ENCODE peak calls at places on chromosomes 5 and 9, in five cellular contexts. D, N, W, T and Q are unnamed samples.

GRCh38 chr9:35960029-35960655 is 2.2 kb upstream of the OR2S2 start:
- DNase-seq in T (no peak), N (no peak), W (no peak), D (no peak), Q (no peak)

GRCh38 chr9:119368681-119369581 is at the start of gene BRINP1:
- DNase-seq in N (no peak), T (no peak), W (peak), D (peak), Q (no peak)

GRCh38 chr5:173463207-173463606 is 135.0 kb upstream of the STC2 start:
- DNase-seq in N (no peak), T (no peak), D (no peak), W (no peak), Q (no peak)

GRCh38 chr5:96150007-96150406 is 188.4 kb upstream of the ELL2 start:
- DNase-seq in N (no peak), T (no peak), W (peak), D (no peak), Q (no peak)

GRCh38 chr5:179293276-179293675 is 52.0 kb downstream of the ADAMTS2 start:
- DNase-seq in D (no peak), T (no peak), W (no peak), N (no peak), Q (no peak)

GRCh38 chr9:110142868-110143866 is 64.8 kb downstream of the C9orf152 start:
- DNase-seq in D (no peak), W (no peak), N (no peak), T (no peak), Q (no peak)

GRCh38 chr9:98168952-98169488 is 23.4 kb downstream of the CORO2A start:
- DNase-seq in W (no peak), D (no peak), N (no peak), T (no peak), Q (peak)

GRCh38 chr5:125987677-125988255 is 435.4 kb upstream of the GRAMD2B start:
- DNase-seq in N (no peak), W (no peak), D (no peak), T (no peak), Q (no peak)

GRCh38 chr5:135887447-135887864 is 8.2 kb downstream of the IL9 start:
- DNase-seq in T (peak), N (peak), W (peak), D (peak), Q (peak)

GRCh38 chr5:52922384-52922783 is 66.8 kb upstream of the ITGA2 start:
- DNase-seq in W (no peak), D (no peak), T (no peak), N (peak), Q (no peak)

GRCh38 chr9:15104826-15105420 is 194.7 kb upstream of the FREM1 start:
- DNase-seq in W (peak), T (peak), D (no peak), N (peak), Q (peak)

GRCh38 chr5:35442916-35443639 is 174.6 kb upstream of the SPEF2 start:
- DNase-seq in N (no peak), W (no peak), T (no peak), D (no peak), Q (no peak)

GRCh38 chr5:103646698-103647614 is 84.4 kb upstream of the NUDT12 start:
- DNase-seq in D (no peak), W (no peak), T (no peak), N (no peak), Q (no peak)

GRCh38 chr9:120416816-120417427 is 163.0 kb downstream of the CDK5RAP2 start:
- DNase-seq in N (no peak), W (no peak), T (no peak), D (no peak), Q (no peak)

GRCh38 chr9:128523199-128523925 is 18.8 kb downstream of the GLE1 start:
- DNase-seq in W (no peak), N (no peak), D (peak), T (no peak), Q (peak)

GRCh38 chr9:4984171-4984570 is 901 bp upstream of the JAK2 start:
- DNase-seq in N (peak), T (no peak), W (no peak), D (peak), Q (no peak)

GRCh38 chr9:99466787-99467186 is 244.7 kb downstream of the SEC61B start:
- DNase-seq in N (no peak), D (no peak), W (no peak), T (no peak), Q (no peak)

GRCh38 chr9:88521308-88521707 is 13.7 kb upstream of the NXNL2 start:
- DNase-seq in D (no peak), W (no peak), N (no peak), T (no peak), Q (no peak)

GRCh38 chr5:43121565-43122484 is 1.1 kb downstream of the ZNF131 start:
- DNase-seq in W (peak), T (no peak), D (peak), N (no peak), Q (peak)

GRCh38 chr5:86143837-86144236 is 473.9 kb upstream of the COX7C start:
- DNase-seq in N (no peak), T (no peak), W (no peak), D (no peak), Q (no peak)

GRCh38 chr5:35029333-35029732 is 18.4 kb downstream of the AGXT2 start:
- DNase-seq in D (no peak), N (no peak), T (no peak), W (no peak), Q (no peak)

GRCh38 chr5:84603557-84604185 is 219.0 kb upstream of the EDIL3 start:
- DNase-seq in N (no peak), W (no peak), D (no peak), T (no peak), Q (peak)

GRCh38 chr9:98521141-98521540 is 187.6 kb downstream of the GABBR2 start:
- DNase-seq in T (no peak), D (no peak), W (no peak), N (no peak), Q (no peak)

GRCh38 chr5:173303878-173304590 is 24.2 kb downstream of the STC2 start:
- DNase-seq in T (no peak), W (no peak), D (no peak), N (no peak), Q (no peak)

GRCh38 chr5:32138839-32139493 is 35.2 kb downstream of the GOLPH3 start:
- DNase-seq in D (no peak), N (no peak), W (no peak), T (no peak), Q (peak)

GRCh38 chr5:17217421-17218352 is at the start of gene BASP1:
- DNase-seq in T (no peak), D (peak), W (peak), N (no peak), Q (no peak)

GRCh38 chr9:119375892-119376291 is 6.7 kb upstream of the BRINP1 start:
- DNase-seq in T (no peak), N (peak), W (no peak), D (no peak), Q (no peak)

GRCh38 chr9:81871695-81872094 is 56.5 kb upstream of the SPATA31D4 start:
- DNase-seq in D (no peak), W (no peak), N (no peak), T (no peak), Q (peak)

GRCh38 chr5:176542135-176542595 is 5.0 kb upstream of the RNF44 start:
- DNase-seq in W (no peak), D (no peak), N (no peak), T (peak), Q (no peak)

GRCh38 chr5:3105581-3105980 is 354.1 kb upstream of the IRX2 start:
- DNase-seq in D (no peak), W (no peak), T (no peak), N (no peak), Q (no peak)

GRCh38 chr9:38057416-38058195 is 11.4 kb downstream of the SHB start:
- DNase-seq in N (no peak), W (peak), D (no peak), T (no peak), Q (no peak)

GRCh38 chr5:148459669-148460068 is 75.9 kb downstream of the FBXO38 start:
- DNase-seq in T (no peak), N (no peak), D (no peak), W (no peak), Q (no peak)

GRCh38 chr5:88092938-88093635 is 175.6 kb downstream of the TMEM161B start:
- DNase-seq in N (no peak), D (no peak), W (no peak), T (no peak), Q (no peak)

GRCh38 chr5:1429066-1429465 is 16.2 kb downstream of the SLC6A3 start:
- DNase-seq in W (no peak), D (no peak), T (no peak), N (no peak), Q (no peak)

GRCh38 chr9:114769664-114770063 is 36.2 kb downstream of the TNFSF15 start:
- DNase-seq in N (no peak), T (no peak), W (no peak), D (no peak), Q (no peak)

GRCh38 chr5:82341325-82341724 is 63.2 kb upstream of the RPS23 start:
- DNase-seq in T (no peak), N (no peak), W (no peak), D (no peak), Q (no peak)

GRCh38 chr5:39092581-39093350 is 18.6 kb upstream of the RICTOR start:
- DNase-seq in T (no peak), N (peak), D (no peak), W (no peak), Q (no peak)

GRCh38 chr5:15487228-15487627 is 12.8 kb upstream of the FBXL7 start:
- DNase-seq in T (no peak), D (no peak), W (no peak), N (no peak), Q (no peak)

GRCh38 chr5:117261948-117262606 is 687.5 kb upstream of the SEMA6A start:
- DNase-seq in D (no peak), N (no peak), W (no peak), T (no peak), Q (no peak)

GRCh38 chr9:114930063-114930812 is at the start of gene TNFSF8:
- DNase-seq in D (no peak), N (no peak), T (peak), W (no peak), Q (no peak)